ENCODE peak calls at places on chromosomes 11 and 22, in five cellular contexts. K is A673, N is PC-3, R is MM.1S, H is AG09319. L is an unnamed sample.

GRCh38 chr11:77090373-77091111 is 12.1 kb upstream of the OMP start:
- DNase-seq in K (no peak), H (no peak), N (no peak), R (no peak), L (no peak)

GRCh38 chr22:46162285-46162684 is 12.0 kb downstream of the PPARA start:
- DNase-seq in K (no peak), H (no peak), N (no peak), R (no peak), L (no peak)

GRCh38 chr11:69969890-69970784 is 108.0 kb upstream of the ANO1 start:
- DNase-seq in K (peak), N (no peak), H (no peak), R (no peak), L (peak)

GRCh38 chr22:38826801-38827200 is 17.0 kb downstream of the NPTXR start:
- DNase-seq in N (no peak), R (no peak), K (no peak), H (no peak), L (no peak)

GRCh38 chr11:122723576-122723975 is 68.1 kb downstream of the UBASH3B start:
- DNase-seq in N (peak), R (no peak), H (no peak), K (no peak), L (no peak)

GRCh38 chr11:43941257-43941879 is 1.1 kb upstream of the C11orf96 start:
- DNase-seq in K (peak), R (no peak), N (no peak), H (no peak), L (no peak)

GRCh38 chr11:73402834-73403185 is 26.6 kb downstream of the RELT start:
- DNase-seq in H (no peak), R (peak), N (peak), K (peak), L (no peak)

GRCh38 chr11:78349114-78349513 is 68.5 kb downstream of the GAB2 start:
- DNase-seq in K (no peak), N (no peak), R (no peak), H (no peak), L (no peak)

GRCh38 chr11:128708660-128709059 is 14.8 kb downstream of the FLI1 start:
- DNase-seq in R (no peak), H (no peak), N (peak), K (no peak), L (no peak)

GRCh38 chr22:46066691-46067090 is 83.6 kb upstream of the PPARA start:
- DNase-seq in K (peak), N (peak), H (no peak), R (no peak), L (no peak)

GRCh38 chr11:17822021-17822781 is 87.6 kb downstream of the KCNC1 start:
- DNase-seq in N (no peak), H (peak), K (no peak), R (no peak), L (no peak)

GRCh38 chr22:31005535-31005934 is 36.5 kb downstream of the TUG1 start:
- DNase-seq in N (no peak), K (no peak), R (no peak), H (no peak), L (no peak)

GRCh38 chr11:45146072-45147016 is at the start of gene PRDM11:
- DNase-seq in N (peak), R (peak), K (peak), H (peak), L (no peak)

GRCh38 chr22:49994361-49995058 is 18.1 kb downstream of the IL17REL start:
- DNase-seq in H (no peak), R (no peak), N (no peak), K (no peak), L (no peak)

GRCh38 chr22:44915441-44915840 is 94.4 kb downstream of the PHF21B start:
- DNase-seq in N (no peak), R (no peak), K (no peak), H (no peak), L (no peak)

GRCh38 chr11:103619480-103619879 is 417.0 kb upstream of the DDI1 start:
- DNase-seq in R (peak), H (no peak), K (peak), N (peak), L (no peak)

GRCh38 chr11:93370260-93370659 is 39.7 kb downstream of the DEUP1 start:
- DNase-seq in R (no peak), H (no peak), K (no peak), N (peak), L (no peak)

GRCh38 chr11:32891657-32892354 is 805 bp upstream of the QSER1 start:
- DNase-seq in H (no peak), K (peak), R (no peak), N (peak), L (peak)

GRCh38 chr11:13289081-13289480 is 11.5 kb downstream of the BMAL1 start:
- DNase-seq in K (peak), R (no peak), H (no peak), N (peak), L (no peak)

GRCh38 chr11:19929655-19930054 is 217.0 kb downstream of the NAV2 start:
- DNase-seq in H (no peak), N (no peak), R (no peak), K (no peak), L (no peak)

GRCh38 chr11:68026391-68027105 is 3.9 kb upstream of the NDUFS8 start:
- DNase-seq in N (no peak), H (no peak), R (no peak), K (no peak), L (no peak)

GRCh38 chr11:101915811-101916291 is 471 bp downstream of the ANGPTL5 start:
- DNase-seq in H (peak), K (peak), R (peak), N (peak), L (peak)

GRCh38 chr11:36447947-36448346 is 62.1 kb downstream of the TRAF6 start:
- DNase-seq in N (peak), K (no peak), R (no peak), H (no peak), L (no peak)

GRCh38 chr11:124753207-124753606 is 1.2 kb upstream of the VSIG2 start:
- DNase-seq in N (no peak), R (no peak), H (no peak), K (no peak), L (no peak)

GRCh38 chr11:117232911-117233409 is 489 bp downstream of the RNF214 start:
- DNase-seq in K (no peak), N (no peak), H (no peak), R (no peak), L (peak)

GRCh38 chr11:69644962-69645675 is 4.2 kb downstream of the CCND1 start:
- DNase-seq in R (no peak), K (peak), H (no peak), N (peak), L (no peak)

GRCh38 chr22:24513706-24514240 is 18.6 kb downstream of the UPB1 start:
- DNase-seq in R (no peak), K (no peak), N (no peak), H (no peak), L (no peak)

GRCh38 chr22:39631381-39631780 is 60.8 kb downstream of the CACNA1I start:
- DNase-seq in H (no peak), N (no peak), R (no peak), K (no peak), L (no peak)

GRCh38 chr11:95764267-95764898 is 25.2 kb downstream of the FAM76B start:
- DNase-seq in K (peak), H (peak), R (peak), N (peak), L (peak)

GRCh38 chr22:48574776-48575566 is 1252.7 kb downstream of the BRD1 start:
- DNase-seq in N (no peak), K (peak), R (peak), H (no peak), L (peak)
- TF ChIP-seq CTCF in N (no peak), K (peak), R (peak), H (no peak), L (peak)

GRCh38 chr11:132186699-132187098 is 816.3 kb downstream of the NTM start:
- DNase-seq in N (no peak), K (no peak), R (no peak), H (no peak), L (no peak)
- TF ChIP-seq CTCF in N (peak), K (peak), R (no peak), H (peak), L (no peak)

GRCh38 chr11:5390210-5390609 is 6.6 kb downstream of the OR51M1 start:
- DNase-seq in N (no peak), K (no peak), H (no peak), R (no peak), L (no peak)
- TF ChIP-seq CTCF in N (peak), K (no peak), H (peak), R (peak), L (no peak)

DNA sequence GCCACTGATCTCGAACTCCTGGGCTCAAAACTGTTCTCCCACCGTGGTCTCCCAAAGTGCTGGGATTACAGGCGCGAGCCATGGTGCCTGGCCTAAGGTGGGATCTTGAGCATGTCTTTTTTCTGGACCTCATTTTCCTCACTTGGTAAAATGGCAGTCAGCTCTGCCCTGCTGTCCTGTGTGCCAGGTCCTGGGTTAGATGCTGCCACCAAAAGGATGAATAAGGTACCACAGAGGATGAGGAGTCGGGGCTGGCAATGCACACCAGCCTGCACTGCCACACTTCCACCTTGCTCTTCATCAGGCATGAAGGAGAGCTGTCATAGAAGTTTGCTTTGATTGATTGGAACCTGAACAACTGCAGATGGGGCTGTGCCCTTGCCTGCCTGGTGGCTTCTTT is 32.3 kb downstream of the ACO2 start:
- DNase-seq in H (no peak), R (no peak), N (no peak), K (peak), L (peak)
- TF ChIP-seq CTCF in H (peak), R (peak), N (peak), K (peak), L (peak)

GRCh38 chr11:1167256-1167655 is 9.5 kb downstream of the MUC5AC start:
- DNase-seq in N (no peak), R (no peak), H (no peak), K (no peak), L (no peak)
- TF ChIP-seq CTCF in N (no peak), R (no peak), H (no peak), K (no peak), L (no peak)

GRCh38 chr11:65083834-65084597 is at the start of the genes CDCA5 and ZFPL1:
- DNase-seq in K (peak), N (peak), H (peak), R (peak), L (peak)

GRCh38 chr11:65086809-65087208 is 2.8 kb downstream of the ZFPL1 start:
- DNase-seq in R (no peak), H (no peak), K (no peak), N (no peak), L (no peak)

GRCh38 chr11:65087216-65087615 is 3.2 kb downstream of the ZFPL1 start:
- DNase-seq in H (no peak), R (no peak), N (no peak), K (no peak), L (no peak)

GRCh38 chr11:65084598-65085375 is 765 bp downstream of the ZFPL1 start:
- DNase-seq in R (no peak), N (no peak), H (no peak), K (no peak), L (no peak)

DNA sequence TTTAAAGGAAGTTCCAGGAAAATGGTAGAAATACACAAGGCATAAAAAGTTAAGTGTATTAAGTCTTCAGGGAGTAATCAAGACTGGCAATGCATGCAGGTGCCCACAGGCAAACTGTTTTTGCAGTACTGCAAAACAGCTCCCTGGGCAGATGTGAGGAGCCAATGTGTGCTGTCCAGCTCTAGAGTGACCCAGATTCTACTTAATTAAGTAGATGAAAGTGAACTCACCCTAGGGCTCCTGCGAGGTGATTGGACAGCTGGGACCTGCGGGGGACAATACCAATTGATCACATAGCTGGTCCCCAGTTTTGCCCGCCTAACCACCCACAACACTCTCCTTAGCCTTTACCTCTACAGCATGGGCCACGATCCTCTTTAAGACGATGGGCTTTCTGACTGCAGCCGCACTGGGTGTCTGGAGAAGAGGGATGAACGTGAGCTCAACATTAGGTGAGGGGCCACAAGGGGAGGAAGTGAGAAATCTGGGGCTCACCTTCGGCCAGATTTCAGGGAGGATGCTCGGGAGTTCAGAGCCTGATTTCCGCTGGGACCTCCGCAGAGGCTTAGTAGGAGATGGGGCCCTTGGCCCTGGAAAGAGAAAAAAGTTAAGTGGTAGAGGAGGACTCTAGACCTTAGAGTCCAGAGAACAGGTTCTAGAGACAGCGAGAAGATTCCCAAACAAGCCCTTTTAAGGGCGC is 556 bp downstream of the CDCA5 start:
- DNase-seq in K (no peak), R (no peak), H (no peak), N (no peak), L (no peak)
- TF ChIP-seq CTCF in K (no peak), R (no peak), H (no peak), N (no peak), L (no peak)

GRCh38 chr11:22467741-22468140 is 129.6 kb downstream of the SLC17A6 start:
- DNase-seq in N (no peak), H (no peak), R (no peak), K (no peak), L (no peak)

GRCh38 chr11:22474621-22475020 is 136.4 kb downstream of the SLC17A6 start:
- DNase-seq in N (no peak), R (no peak), K (no peak), H (no peak), L (no peak)

GRCh38 chr11:22476589-22476988 is 138.4 kb downstream of the SLC17A6 start:
- DNase-seq in R (no peak), N (no peak), H (no peak), K (no peak), L (no peak)

GRCh38 chr11:22471405-22471804 is 133.2 kb downstream of the SLC17A6 start:
- DNase-seq in K (no peak), R (no peak), N (no peak), H (no peak), L (no peak)

GRCh38 chr11:22472306-22472705 is 134.1 kb downstream of the SLC17A6 start:
- DNase-seq in K (peak), H (no peak), N (peak), R (no peak), L (no peak)
- TF ChIP-seq CTCF in K (peak), H (peak), N (peak), R (no peak), L (no peak)

DNA sequence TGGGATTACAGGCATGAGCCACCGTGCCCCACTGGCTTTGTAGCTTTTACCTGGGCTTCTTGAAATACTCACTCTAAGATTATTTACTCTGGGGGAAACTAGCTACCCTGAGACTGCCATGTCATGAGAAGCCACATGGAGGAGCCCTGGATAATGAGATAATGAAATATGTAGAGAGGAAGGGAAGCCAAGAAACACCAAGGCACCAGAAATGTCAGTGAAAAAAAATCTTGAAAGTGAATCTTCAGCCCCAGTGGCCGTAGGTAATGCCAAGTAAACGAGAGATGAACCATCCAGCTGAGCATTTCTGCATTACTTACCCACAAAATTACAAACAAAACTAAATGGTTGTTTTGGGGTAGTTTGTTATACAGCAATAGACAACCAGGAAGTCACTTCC is 125.6 kb downstream of the APIP start:
- DNase-seq in H (no peak), K (peak), N (peak), R (no peak), L (no peak)
- TF ChIP-seq CTCF in H (no peak), K (peak), N (peak), R (peak), L (no peak)

GRCh38 chr11:61509058-61510029 is 795 bp downstream of the LRRC10B start:
- DNase-seq in N (peak), R (peak), H (no peak), K (peak), L (peak)
- TF ChIP-seq CTCF in N (peak), R (no peak), H (peak), K (peak), L (peak)